ENCODE peak calls at places on chromosomes 6 and 20, in seven cellular contexts. F is heart right ventricle, E is K562, I is AG04450, L is PC-9, S is mammary epithelial cell, X is WERI-Rb-1. C is an unnamed sample.

GRCh38 chr6:18368277-18369105 is 18.7 kb upstream of the RNF144B start:
- DNase-seq in F (no peak), E (no peak), I (no peak), L (peak), S (no peak), X (no peak), C (no peak)

GRCh38 chr6:5073992-5074391 is 11.1 kb upstream of the PPP1R3G start:
- DNase-seq in F (no peak), E (no peak), I (no peak), L (no peak), S (no peak), X (no peak), C (no peak)

GRCh38 chr6:165889636-165890403 is 226.8 kb upstream of the PDE10A start:
- DNase-seq in F (no peak), E (no peak), I (no peak), L (no peak), S (no peak), X (peak), C (peak)

GRCh38 chr6:36545767-36546663 is 1.3 kb downstream of the STK38 start:
- DNase-seq in F (no peak), E (peak), I (no peak), L (no peak), S (peak), X (peak), C (no peak)

GRCh38 chr6:31742894-31743293 is 3.1 kb downstream of the MSH5 start:
- DNase-seq in F (no peak), E (no peak), I (no peak), L (no peak), S (no peak), X (no peak), C (no peak)

GRCh38 chr20:20327756-20328155 is 40.1 kb upstream of the INSM1 start:
- DNase-seq in F (no peak), E (no peak), I (no peak), L (no peak), S (peak), X (no peak), C (no peak)

GRCh38 chr6:144718431-144718830 is 433.3 kb downstream of the UTRN start:
- DNase-seq in F (no peak), E (no peak), I (no peak), L (no peak), S (peak), X (no peak), C (no peak)

GRCh38 chr6:37759221-37760154 is 60.0 kb upstream of the ZFAND3 start:
- DNase-seq in F (no peak), E (no peak), I (no peak), L (no peak), S (no peak), X (no peak), C (no peak)

GRCh38 chr20:52918311-52918710 is 53.8 kb upstream of the TSHZ2 start:
- DNase-seq in F (no peak), E (no peak), I (no peak), L (no peak), S (peak), X (no peak), C (no peak)

GRCh38 chr6:122048570-122048969 is 350.9 kb upstream of the HSF2 start:
- DNase-seq in F (no peak), E (no peak), I (no peak), L (no peak), S (no peak), X (no peak), C (no peak)

GRCh38 chr6:140809694-140810101 is 1323.0 kb upstream of the GJE1 start:
- DNase-seq in F (no peak), E (no peak), I (no peak), L (no peak), S (no peak), X (no peak), C (no peak)

GRCh38 chr6:8080338-8081151 is 16.4 kb upstream of the BLOC1S5 start:
- DNase-seq in F (no peak), E (no peak), I (no peak), L (peak), S (peak), X (no peak), C (no peak)

GRCh38 chr20:61930776-61931475 is 134.8 kb downstream of the TAF4 start:
- DNase-seq in F (peak), E (no peak), I (no peak), L (no peak), S (no peak), X (no peak), C (peak)

GRCh38 chr6:159823953-159824352 is 23.9 kb downstream of the PNLDC1 start:
- DNase-seq in F (no peak), E (no peak), I (no peak), L (no peak), S (no peak), X (no peak), C (no peak)

GRCh38 chr6:149763866-149764265 is 14.3 kb downstream of the PCMT1 start:
- DNase-seq in F (no peak), E (no peak), I (no peak), L (no peak), S (no peak), X (no peak), C (no peak)

GRCh38 chr6:149961728-149962425 is 1.9 kb upstream of the ULBP1 start:
- DNase-seq in F (no peak), E (no peak), I (no peak), L (no peak), S (peak), X (peak), C (no peak)

GRCh38 chr6:24929255-24929654 is 6.5 kb downstream of the RIPOR2 start:
- DNase-seq in F (no peak), E (no peak), I (no peak), L (no peak), S (no peak), X (no peak), C (no peak)

GRCh38 chr6:15023448-15023847 is 222.4 kb upstream of the JARID2 start:
- DNase-seq in F (no peak), E (no peak), I (no peak), L (peak), S (peak), X (no peak), C (no peak)

GRCh38 chr6:123636771-123637170 is at the start of gene TRDN:
- DNase-seq in F (no peak), E (no peak), I (no peak), L (no peak), S (no peak), X (no peak), C (no peak)

GRCh38 chr20:40471261-40471629 is 217.8 kb downstream of the MAFB start:
- DNase-seq in F (no peak), E (no peak), I (no peak), L (no peak), S (no peak), X (peak), C (no peak)

GRCh38 chr6:3415490-3415889 is 41.4 kb downstream of the SLC22A23 start:
- DNase-seq in F (no peak), E (no peak), I (no peak), L (no peak), S (no peak), X (no peak), C (no peak)

GRCh38 chr20:39607124-39607523 is 645.0 kb downstream of the DHX35 start:
- DNase-seq in F (no peak), E (no peak), I (no peak), L (no peak), S (peak), X (no peak), C (no peak)

GRCh38 chr6:98605705-98606104 is 228.7 kb upstream of the POU3F2 start:
- DNase-seq in F (no peak), E (no peak), I (no peak), L (no peak), S (no peak), X (no peak), C (no peak)

GRCh38 chr6:70375882-70376281 is 37.4 kb upstream of the FAM135A start:
- DNase-seq in F (no peak), E (peak), I (no peak), L (no peak), S (no peak), X (no peak), C (no peak)

GRCh38 chr6:91534614-91535013 is 947.7 kb upstream of the MAP3K7 start:
- DNase-seq in F (no peak), E (no peak), I (no peak), L (no peak), S (no peak), X (no peak), C (no peak)

GRCh38 chr6:151576658-151577057 is 82.8 kb downstream of the CCDC170 start:
- DNase-seq in F (no peak), E (no peak), I (no peak), L (no peak), S (no peak), X (no peak), C (no peak)

GRCh38 chr6:11275598-11275997 is 43.1 kb upstream of the NEDD9 start:
- DNase-seq in F (no peak), E (no peak), I (no peak), L (no peak), S (no peak), X (no peak), C (no peak)

GRCh38 chr6:11469684-11470083 is 67.9 kb upstream of the TMEM170B start:
- DNase-seq in F (no peak), E (no peak), I (no peak), L (no peak), S (no peak), X (no peak), C (no peak)

GRCh38 chr6:161138545-161139303 is 135.1 kb downstream of the AGPAT4 start:
- DNase-seq in F (no peak), E (no peak), I (no peak), L (no peak), S (no peak), X (no peak), C (no peak)

GRCh38 chr20:44956410-44956809 is 3.8 kb downstream of the TOMM34 start:
- DNase-seq in F (no peak), E (no peak), I (no peak), L (no peak), S (peak), X (no peak), C (no peak)

GRCh38 chr6:72425003-72425681 is 196.7 kb upstream of the KCNQ5 start:
- DNase-seq in F (no peak), E (no peak), I (peak), L (no peak), S (peak), X (no peak), C (no peak)

GRCh38 chr6:68635706-68636513 is 828 bp downstream of the ADGRB3 start:
- DNase-seq in F (peak), E (peak), I (no peak), L (no peak), S (no peak), X (peak), C (peak)

GRCh38 chr6:33840064-33840926 is 36.5 kb upstream of the MLN start:
- DNase-seq in F (no peak), E (peak), I (peak), L (peak), S (peak), X (peak), C (no peak)

GRCh38 chr20:54479138-54479906 is 3.9 kb downstream of the DOK5 start:
- DNase-seq in F (no peak), E (no peak), I (no peak), L (no peak), S (no peak), X (no peak), C (no peak)

DNA sequence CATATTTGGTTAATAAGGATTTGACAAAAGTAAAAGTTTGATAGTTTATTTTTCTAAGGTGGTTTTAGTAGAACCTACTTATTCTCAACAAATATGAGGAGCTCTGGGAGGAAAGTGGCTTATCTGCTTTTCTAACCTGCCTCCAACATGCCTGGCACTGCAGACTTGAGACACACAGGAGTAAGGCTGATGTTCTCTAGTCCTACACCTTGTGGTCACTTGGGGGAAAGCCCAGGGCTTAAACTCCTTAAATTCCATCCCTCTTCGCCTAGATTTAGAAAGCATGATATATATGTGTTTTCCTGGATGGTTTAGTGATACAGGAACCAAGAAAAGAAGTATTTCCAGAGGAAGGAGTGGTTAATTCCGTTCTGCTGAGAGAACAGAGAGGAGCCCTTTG is 39.9 kb upstream of the SAMD5 start:
- DNase-seq in F (no peak), E (no peak), I (no peak), L (no peak), S (no peak), X (no peak), C (no peak)
- TF ChIP-seq CTCF in F (no peak), E (peak), I (no peak), L (peak), S (no peak), X (peak), C (no peak)

GRCh38 chr6:134627707-134628106 is 309.8 kb upstream of the SGK1 start:
- DNase-seq in F (no peak), E (no peak), I (no peak), L (no peak), S (no peak), X (no peak), C (no peak)

GRCh38 chr6:134626131-134626530 is 308.2 kb upstream of the SGK1 start:
- DNase-seq in F (no peak), E (no peak), I (no peak), L (no peak), S (peak), X (peak), C (no peak)

GRCh38 chr6:134628154-134628553 is 310.2 kb upstream of the SGK1 start:
- DNase-seq in F (no peak), E (no peak), I (no peak), L (no peak), S (no peak), X (no peak), C (no peak)

GRCh38 chr6:134624781-134625180 is 306.9 kb upstream of the SGK1 start:
- DNase-seq in F (no peak), E (no peak), I (no peak), L (no peak), S (peak), X (no peak), C (no peak)

GRCh38 chr6:134626589-134626988 is 308.7 kb upstream of the SGK1 start:
- DNase-seq in F (no peak), E (no peak), I (no peak), L (no peak), S (no peak), X (no peak), C (no peak)
- TF ChIP-seq CTCF in F (no peak), E (no peak), I (no peak), L (peak), S (no peak), X (no peak), C (no peak)

GRCh38 chr6:148608211-148608951 is 138.4 kb upstream of the UST start:
- DNase-seq in F (no peak), E (no peak), I (no peak), L (no peak), S (peak), X (no peak), C (no peak)
- TF ChIP-seq CTCF in F (peak), E (peak), I (peak), L (peak), S (peak), X (peak), C (no peak)

DNA sequence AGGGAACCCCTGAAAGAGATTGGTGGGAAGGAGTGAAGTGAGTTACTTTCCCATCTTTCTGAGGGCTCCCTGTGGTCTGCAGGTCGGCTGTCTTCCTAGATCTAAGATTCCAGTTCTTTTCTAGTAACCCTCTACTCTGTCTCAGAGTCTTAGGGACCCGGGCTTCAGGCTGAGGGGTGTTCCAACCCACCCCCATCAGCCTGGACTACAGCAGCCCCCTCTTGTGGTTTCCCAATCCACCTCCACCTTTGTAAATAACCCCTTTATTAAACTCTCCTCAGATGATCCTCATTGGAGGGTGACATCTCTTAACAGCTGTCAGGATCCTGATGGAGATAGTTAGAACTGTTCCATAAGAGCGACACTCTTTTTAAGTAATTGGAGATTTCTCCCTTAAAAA is 300.4 kb downstream of the LRFN2 start:
- DNase-seq in F (no peak), E (no peak), I (no peak), L (no peak), S (no peak), X (no peak), C (no peak)
- TF ChIP-seq CTCF in F (no peak), E (no peak), I (no peak), L (no peak), S (no peak), X (peak), C (no peak)

GRCh38 chr6:30121446-30122065 is 8.7 kb upstream of the TRIM31 start:
- DNase-seq in F (no peak), E (no peak), I (no peak), L (no peak), S (no peak), X (no peak), C (no peak)

GRCh38 chr6:30112402-30113376 is at the start of gene TRIM31:
- DNase-seq in F (no peak), E (no peak), I (no peak), L (peak), S (no peak), X (no peak), C (no peak)

GRCh38 chr6:30113843-30114242 is 953 bp upstream of the TRIM31 start:
- DNase-seq in F (no peak), E (no peak), I (no peak), L (no peak), S (no peak), X (no peak), C (no peak)

GRCh38 chr6:30113377-30113759 is 478 bp upstream of the TRIM31 start:
- DNase-seq in F (no peak), E (no peak), I (no peak), L (no peak), S (no peak), X (no peak), C (no peak)

DNA sequence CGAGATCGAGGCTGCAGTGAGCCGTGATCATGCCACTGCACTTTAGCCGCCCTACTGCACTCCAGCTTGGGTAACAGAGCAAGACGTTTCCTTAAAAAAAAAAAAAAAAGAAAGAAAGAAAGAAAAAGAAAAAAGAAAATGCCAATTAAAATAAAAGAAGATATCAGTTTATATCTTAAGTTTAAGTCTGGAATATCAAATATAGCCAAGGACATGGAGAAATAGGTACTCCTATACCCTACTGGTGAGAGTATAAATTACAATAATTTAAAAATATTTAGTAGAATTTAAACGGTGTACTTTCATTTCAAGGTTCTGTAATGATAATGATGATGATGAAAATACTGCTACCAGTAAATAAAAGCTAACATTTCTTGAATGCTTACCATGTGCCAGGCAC is 3.8 kb upstream of the TRIM31 start:
- DNase-seq in F (no peak), E (no peak), I (no peak), L (no peak), S (no peak), X (no peak), C (no peak)
- TF ChIP-seq CTCF in F (peak), E (no peak), I (peak), L (peak), S (peak), X (no peak), C (peak)

GRCh38 chr6:119467478-119468081 is 118.0 kb upstream of the MAN1A1 start:
- DNase-seq in F (no peak), E (no peak), I (peak), L (no peak), S (no peak), X (no peak), C (no peak)
- TF ChIP-seq CTCF in F (no peak), E (no peak), I (no peak), L (no peak), S (no peak), X (no peak), C (no peak)

GRCh38 chr20:16283978-16284377 is 289.3 kb downstream of the KIF16B start:
- DNase-seq in F (no peak), E (no peak), I (no peak), L (no peak), S (peak), X (no peak), C (no peak)

GRCh38 chr20:16284385-16285100 is 288.7 kb downstream of the KIF16B start:
- DNase-seq in F (no peak), E (no peak), I (no peak), L (no peak), S (no peak), X (no peak), C (no peak)

GRCh38 chr20:16283307-16283706 is 289.9 kb downstream of the KIF16B start:
- DNase-seq in F (no peak), E (no peak), I (no peak), L (no peak), S (no peak), X (no peak), C (no peak)

GRCh38 chr20:16280219-16280618 is 293.0 kb downstream of the KIF16B start:
- DNase-seq in F (no peak), E (no peak), I (no peak), L (no peak), S (no peak), X (no peak), C (no peak)

GRCh38 chr20:16279320-16279719 is 293.9 kb downstream of the KIF16B start:
- DNase-seq in F (no peak), E (no peak), I (no peak), L (no peak), S (no peak), X (peak), C (no peak)
- TF ChIP-seq CTCF in F (no peak), E (peak), I (no peak), L (no peak), S (no peak), X (peak), C (no peak)

GRCh38 chr6:17291778-17292177 is 10.6 kb downstream of the RBM24 start:
- DNase-seq in F (peak), E (no peak), I (no peak), L (no peak), S (no peak), X (no peak), C (peak)
- TF ChIP-seq CTCF in F (no peak), E (no peak), I (no peak), L (no peak), S (no peak), X (no peak), C (no peak)

GRCh38 chr20:25310268-25310920 is 62.5 kb downstream of the PYGB start:
- DNase-seq in F (no peak), E (peak), I (peak), L (peak), S (peak), X (peak), C (peak)
- TF ChIP-seq CTCF in F (peak), E (peak), I (peak), L (peak), S (peak), X (peak), C (peak)

C was measured in glutamatergic neuron.